ENCODE peak calls at places on chromosomes 4 and X, in four cellular contexts. One of them, this sample, is unnamed.

GRCh38 chrX:26254436-26254835 is 38.5 kb downstream of the MAGEB5 start:
- DNase-seq in WTC11: no peak
- DNase-seq in HCT116: no peak
- DNase-seq in SK-N-SH: no peak
- DNase-seq in this sample: no peak

GRCh38 chr4:187576751-187577150 is 418.8 kb upstream of the ZFP42 start:
- DNase-seq in WTC11: no peak
- DNase-seq in HCT116: no peak
- DNase-seq in SK-N-SH: peak
- DNase-seq in this sample: no peak

GRCh38 chr4:128844931-128845330 is 35.4 kb downstream of the JADE1 start:
- DNase-seq in WTC11: no peak
- DNase-seq in HCT116: no peak
- DNase-seq in SK-N-SH: no peak
- DNase-seq in this sample: no peak

GRCh38 chr4:26074672-26075071 is 160.7 kb downstream of the SMIM20 start:
- DNase-seq in WTC11: no peak
- DNase-seq in HCT116: no peak
- DNase-seq in SK-N-SH: no peak
- DNase-seq in this sample: no peak

GRCh38 chr4:1776521-1777161 is 16.5 kb upstream of the FGFR3 start:
- DNase-seq in WTC11: no peak
- DNase-seq in HCT116: no peak
- DNase-seq in SK-N-SH: no peak
- DNase-seq in this sample: no peak

GRCh38 chr4:15006416-15007024 is 4.2 kb downstream of the CPEB2 start:
- DNase-seq in WTC11: no peak
- DNase-seq in HCT116: no peak
- DNase-seq in SK-N-SH: no peak
- DNase-seq in this sample: no peak

GRCh38 chrX:100973411-100973810 is 3.9 kb downstream of the ARL13A start:
- DNase-seq in WTC11: no peak
- DNase-seq in HCT116: no peak
- DNase-seq in SK-N-SH: no peak
- DNase-seq in this sample: peak

GRCh38 chr4:67035501-67035900 is 509.8 kb downstream of the CENPC start:
- DNase-seq in WTC11: no peak
- DNase-seq in HCT116: no peak
- DNase-seq in SK-N-SH: no peak
- DNase-seq in this sample: no peak

GRCh38 chr4:40375620-40376019 is 40.5 kb downstream of the CHRNA9 start:
- DNase-seq in WTC11: no peak
- DNase-seq in HCT116: no peak
- DNase-seq in SK-N-SH: no peak
- DNase-seq in this sample: no peak

GRCh38 chr4:186192068-186192751 is 843 bp downstream of the CYP4V2 start:
- DNase-seq in WTC11: peak
- DNase-seq in HCT116: no peak
- DNase-seq in SK-N-SH: no peak
- DNase-seq in this sample: no peak

GRCh38 chrX:39645059-39645895 is 452.5 kb downstream of the BCOR start:
- DNase-seq in WTC11: no peak
- DNase-seq in HCT116: no peak
- DNase-seq in SK-N-SH: no peak
- DNase-seq in this sample: peak

GRCh38 chr4:185513489-185514181 is 21.7 kb downstream of the PDLIM3 start:
- DNase-seq in WTC11: no peak
- DNase-seq in HCT116: no peak
- DNase-seq in SK-N-SH: no peak
- DNase-seq in this sample: no peak

GRCh38 chr4:143358419-143358818 is 21.7 kb downstream of the GAB1 start:
- DNase-seq in WTC11: no peak
- DNase-seq in HCT116: no peak
- DNase-seq in SK-N-SH: no peak
- DNase-seq in this sample: no peak

GRCh38 chr4:45442466-45442865 is 681.4 kb downstream of the GABRG1 start:
- DNase-seq in WTC11: no peak
- DNase-seq in HCT116: no peak
- DNase-seq in SK-N-SH: peak
- DNase-seq in this sample: no peak

GRCh38 chrX:70481424-70481823 is 36.8 kb downstream of the DLG3 start:
- DNase-seq in WTC11: no peak
- DNase-seq in HCT116: no peak
- DNase-seq in SK-N-SH: no peak
- DNase-seq in this sample: no peak

GRCh38 chr4:122764808-122765189 is 32.3 kb downstream of the BBS12 start:
- DNase-seq in WTC11: no peak
- DNase-seq in HCT116: no peak
- DNase-seq in SK-N-SH: no peak
- DNase-seq in this sample: peak

GRCh38 chr4:122766950-122767349 is 34.4 kb downstream of the BBS12 start:
- DNase-seq in WTC11: no peak
- DNase-seq in HCT116: no peak
- DNase-seq in SK-N-SH: no peak
- DNase-seq in this sample: no peak

GRCh38 chr4:122766353-122766705 is 33.8 kb downstream of the BBS12 start:
- DNase-seq in WTC11: no peak
- DNase-seq in HCT116: no peak
- DNase-seq in SK-N-SH: no peak
- DNase-seq in this sample: no peak

GRCh38 chr4:122764071-122764807 is 31.7 kb downstream of the BBS12 start:
- DNase-seq in WTC11: no peak
- DNase-seq in HCT116: no peak
- DNase-seq in SK-N-SH: no peak
- DNase-seq in this sample: no peak

DNA sequence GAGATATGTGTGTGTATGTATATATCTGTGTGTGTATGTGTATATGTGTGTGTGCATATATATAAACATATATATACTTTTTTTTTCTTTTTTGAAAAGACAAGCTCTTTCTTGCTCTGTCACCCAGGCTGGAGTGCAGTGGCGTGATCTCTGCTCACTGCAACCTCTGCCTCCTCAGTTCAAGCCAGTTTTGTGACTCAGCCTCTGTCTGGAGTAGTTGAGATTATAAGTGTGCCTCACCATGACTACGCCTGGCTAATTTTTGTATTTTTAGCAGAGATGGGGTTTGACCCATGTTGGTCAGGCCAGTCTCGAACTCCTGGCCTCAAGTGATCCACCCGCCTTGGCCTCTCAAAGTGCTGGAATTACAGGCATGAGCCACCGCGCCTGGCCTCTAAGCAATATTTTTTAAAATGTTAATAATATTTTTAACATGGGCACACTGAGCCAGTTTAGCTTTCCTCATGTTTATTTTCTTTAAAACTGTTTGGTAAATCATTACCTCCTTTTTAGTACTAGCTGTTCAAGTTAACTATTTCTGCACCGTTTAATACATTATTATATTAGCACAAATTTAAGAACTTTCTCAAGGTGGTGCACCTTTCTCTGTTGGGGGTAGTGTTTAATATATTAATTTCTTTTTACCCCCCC is 33.3 kb downstream of the BBS12 start:
- DNase-seq in WTC11: no peak
- DNase-seq in HCT116: no peak
- DNase-seq in SK-N-SH: no peak
- DNase-seq in this sample: no peak
- TF ChIP-seq MAX in WTC11: no peak
- TF ChIP-seq MAX in HCT116: no peak
- TF ChIP-seq MAX in SK-N-SH: no peak
- TF ChIP-seq MAX in this sample: no peak

GRCh38 chr4:76584235-76585152 is 149.5 kb downstream of the SHROOM3 start:
- DNase-seq in WTC11: no peak
- DNase-seq in HCT116: no peak
- DNase-seq in SK-N-SH: no peak
- DNase-seq in this sample: no peak
- TF ChIP-seq MAX in WTC11: no peak
- TF ChIP-seq MAX in HCT116: no peak
- TF ChIP-seq MAX in SK-N-SH: no peak
- TF ChIP-seq MAX in this sample: no peak

GRCh38 chrX:10326578-10326977 is 169.8 kb downstream of the CLCN4 start:
- DNase-seq in WTC11: no peak
- DNase-seq in HCT116: peak
- DNase-seq in SK-N-SH: peak
- DNase-seq in this sample: peak
- TF ChIP-seq MAX in WTC11: no peak
- TF ChIP-seq MAX in HCT116: no peak
- TF ChIP-seq MAX in SK-N-SH: no peak
- TF ChIP-seq MAX in this sample: no peak

GRCh38 chrX:1450381-1451161 is 2.1 kb downstream of the ASMTL start:
- DNase-seq in WTC11: no peak
- DNase-seq in HCT116: no peak
- DNase-seq in SK-N-SH: no peak
- DNase-seq in this sample: no peak
- TF ChIP-seq MAX in WTC11: no peak
- TF ChIP-seq MAX in HCT116: no peak
- TF ChIP-seq MAX in SK-N-SH: no peak
- TF ChIP-seq MAX in this sample: no peak

GRCh38 chrX:38166478-38167083 is 54.1 kb downstream of the SRPX start:
- DNase-seq in WTC11: no peak
- DNase-seq in HCT116: peak
- DNase-seq in SK-N-SH: peak
- DNase-seq in this sample: peak
- TF ChIP-seq MAX in WTC11: no peak
- TF ChIP-seq MAX in HCT116: no peak
- TF ChIP-seq MAX in SK-N-SH: no peak
- TF ChIP-seq MAX in this sample: no peak

GRCh38 chr4:54661156-54661555 is 3.4 kb downstream of the KIT start:
- DNase-seq in WTC11: no peak
- DNase-seq in HCT116: no peak
- DNase-seq in SK-N-SH: no peak
- DNase-seq in this sample: no peak
- TF ChIP-seq MAX in WTC11: no peak
- TF ChIP-seq MAX in HCT116: no peak
- TF ChIP-seq MAX in SK-N-SH: no peak
- TF ChIP-seq MAX in this sample: no peak

DNA sequence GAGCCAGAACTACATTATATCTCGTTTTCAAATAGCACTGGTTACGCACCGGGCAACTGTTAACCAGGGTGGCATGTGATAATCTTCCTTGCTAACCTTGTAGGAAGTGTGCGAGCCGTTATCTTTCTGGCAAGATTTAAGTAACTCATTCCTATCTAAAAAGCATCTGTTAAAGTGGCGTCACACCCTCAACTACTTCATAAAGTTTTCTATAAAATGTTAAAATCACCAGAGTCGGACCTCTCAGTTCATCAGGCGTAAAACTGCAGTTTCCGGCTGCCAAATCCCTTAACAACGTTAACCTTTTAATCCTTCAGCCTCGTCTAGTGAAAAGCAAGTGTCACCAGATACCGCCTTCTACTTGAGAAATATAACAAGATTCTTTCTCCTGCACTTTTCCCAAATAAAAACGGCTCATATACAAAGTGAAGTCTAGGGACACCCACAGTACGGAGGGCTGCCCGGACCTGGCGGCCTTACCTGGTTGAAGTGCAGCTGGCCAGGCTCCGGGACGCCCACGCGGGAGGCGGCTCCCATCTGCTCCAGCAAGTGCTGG is 1.2 kb downstream of the SLC39A8 start:
- DNase-seq in WTC11: no peak
- DNase-seq in HCT116: peak
- DNase-seq in SK-N-SH: no peak
- DNase-seq in this sample: no peak
- TF ChIP-seq MAX in WTC11: no peak
- TF ChIP-seq MAX in HCT116: no peak
- TF ChIP-seq MAX in SK-N-SH: no peak
- TF ChIP-seq MAX in this sample: no peak

GRCh38 chr4:56102581-56102980 is 153.8 kb downstream of the CEP135 start:
- DNase-seq in WTC11: no peak
- DNase-seq in HCT116: no peak
- DNase-seq in SK-N-SH: no peak
- DNase-seq in this sample: no peak

GRCh38 chr4:56104188-56104587 is 155.4 kb downstream of the CEP135 start:
- DNase-seq in WTC11: no peak
- DNase-seq in HCT116: no peak
- DNase-seq in SK-N-SH: no peak
- DNase-seq in this sample: no peak

GRCh38 chr4:56099378-56099786 is 150.6 kb downstream of the CEP135 start:
- DNase-seq in WTC11: no peak
- DNase-seq in HCT116: no peak
- DNase-seq in SK-N-SH: no peak
- DNase-seq in this sample: no peak
- TF ChIP-seq MAX in WTC11: no peak
- TF ChIP-seq MAX in HCT116: no peak
- TF ChIP-seq MAX in SK-N-SH: no peak
- TF ChIP-seq MAX in this sample: no peak

DNA sequence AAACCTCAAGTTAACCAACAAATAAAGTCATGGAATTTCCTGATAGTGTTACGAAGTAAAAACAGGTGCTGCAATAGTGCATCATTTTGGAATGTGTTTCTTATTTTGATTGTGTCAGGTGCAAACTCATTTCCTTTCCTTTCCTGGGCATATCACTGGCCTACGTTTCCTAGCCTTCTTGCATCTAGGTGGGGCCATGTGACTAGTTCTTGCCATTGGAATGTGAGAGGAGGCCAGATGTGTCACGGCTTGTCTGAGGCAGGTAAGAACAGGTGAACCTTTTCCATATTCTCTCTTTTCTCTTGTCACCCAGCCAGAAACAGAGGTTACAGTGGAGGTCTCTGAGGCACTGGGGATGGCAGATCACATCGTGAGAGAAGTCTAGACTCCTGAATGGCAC is 868.0 kb downstream of the RPA4 start:
- DNase-seq in WTC11: no peak
- DNase-seq in HCT116: no peak
- DNase-seq in SK-N-SH: no peak
- DNase-seq in this sample: no peak
- TF ChIP-seq MAX in WTC11: no peak
- TF ChIP-seq MAX in HCT116: no peak
- TF ChIP-seq MAX in SK-N-SH: no peak
- TF ChIP-seq MAX in this sample: no peak

This sample was measured in A549.